ENCODE peak calls at places on chromosomes 7 and 10, in four cellular contexts. D, H, F and K are unnamed samples. For H3K4me1, the result is how much of the 10 kb centered on the place peaks cover.

GRCh38 chr7:130490888-130491771 is 755 bp upstream of the MEST start:
- DNase-seq in H (peak), D (no peak), F (peak), K (peak)

GRCh38 chr7:110759069-110759468 is 331.9 kb upstream of the LRRN3 start:
- DNase-seq in H (no peak), D (no peak), F (no peak), K (no peak)

GRCh38 chr10:29314726-29315125 is 25.9 kb downstream of the LYZL1 start:
- DNase-seq in F (no peak), D (no peak), H (no peak), K (no peak)

GRCh38 chr10:99711129-99711719 is 20.7 kb downstream of the COX15 start:
- DNase-seq in H (peak), D (peak), F (peak), K (no peak)

GRCh38 chr10:9254353-9254752 is 1199.9 kb downstream of the GATA3 start:
- DNase-seq in H (peak), D (no peak), F (no peak), K (no peak)

GRCh38 chr7:114539575-114539974 is 125.0 kb downstream of the FOXP2 start:
- DNase-seq in H (peak), F (no peak), D (peak), K (no peak)

GRCh38 chr7:45129181-45129800 is 17.8 kb upstream of the TBRG4 start:
- DNase-seq in H (no peak), D (no peak), F (no peak), K (no peak)

GRCh38 chr7:150860291-150860977 is 8.1 kb downstream of the AOC1 start:
- DNase-seq in D (no peak), F (peak), H (no peak), K (no peak)

GRCh38 chr7:123787227-123788007 is 38.6 kb upstream of the WASL start:
- DNase-seq in H (no peak), D (no peak), F (no peak), K (no peak)

GRCh38 chr10:102452672-102453340 is 1.5 kb upstream of the C10orf95 start:
- DNase-seq in F (no peak), D (peak), H (peak), K (no peak)

GRCh38 chr10:102450374-102451104 is 804 bp downstream of the C10orf95 start:
- DNase-seq in H (peak), D (peak), F (peak), K (peak)

GRCh38 chr10:102455893-102456471 is 4.6 kb upstream of the C10orf95 start:
- DNase-seq in D (no peak), H (peak), F (no peak), K (no peak)

GRCh38 chr10:102451105-102451969 is at the start of gene C10orf95:
- DNase-seq in H (no peak), F (no peak), D (no peak), K (peak)

GRCh38 chr10:102453502-102453901 is 2.2 kb upstream of the C10orf95 start:
- DNase-seq in H (no peak), D (no peak), F (no peak), K (no peak)
- H3K27ac ChIP-seq in H (no peak), D (peak), F (no peak), K (no peak)

GRCh38 chr10:110396284-110396651 is 91.5 kb upstream of the SMNDC1 start:
- DNase-seq in H (no peak), F (no peak), D (no peak), K (no peak)

GRCh38 chr10:110394296-110394695 is 89.6 kb upstream of the SMNDC1 start:
- DNase-seq in D (no peak), F (no peak), H (no peak), K (peak)

GRCh38 chr10:110395350-110396283 is 90.9 kb upstream of the SMNDC1 start:
- DNase-seq in H (peak), F (no peak), D (peak), K (peak)

GRCh38 chr10:110393866-110394265 is 89.1 kb upstream of the SMNDC1 start:
- DNase-seq in H (no peak), D (no peak), F (no peak), K (peak)

GRCh38 chr10:110394898-110395297 is 90.2 kb upstream of the SMNDC1 start:
- DNase-seq in H (no peak), F (no peak), D (no peak), K (peak)
- H3K4me1 ChIP-seq in H (under half), F (under half), D (half or more), K (under half)

DNA sequence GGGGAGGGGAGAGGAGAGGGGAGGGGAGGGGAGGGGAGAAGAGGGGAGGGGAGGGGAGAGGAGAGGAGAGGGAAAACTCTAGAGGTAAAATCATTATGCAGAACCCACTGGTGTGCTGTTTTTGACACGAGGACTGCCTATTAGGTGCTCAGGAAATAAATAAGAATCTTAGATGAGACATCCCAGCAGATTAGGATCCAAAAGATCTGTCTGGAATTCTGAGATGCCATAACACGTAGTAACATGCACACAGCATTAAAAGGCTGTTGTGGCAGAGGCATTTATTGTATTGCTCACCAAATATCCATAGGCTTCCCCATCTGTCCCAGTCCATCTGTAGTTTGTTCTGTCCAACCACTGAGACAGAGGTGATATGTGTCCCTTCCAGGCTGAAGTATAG is 40.8 kb upstream of the KMT2E start:
- DNase-seq in D (no peak), F (no peak), H (no peak), K (no peak)
- H3K9ac ChIP-seq in D (no peak), F (peak), H (no peak), K (no peak)

GRCh38 chr10:44056947-44057811 is 327.7 kb downstream of the CXCL12 start:
- DNase-seq in D (no peak), H (no peak), F (no peak), K (no peak)

GRCh38 chr10:44053391-44053790 is 331.5 kb downstream of the CXCL12 start:
- DNase-seq in D (no peak), F (no peak), H (no peak), K (no peak)

GRCh38 chr10:44058259-44058658 is 326.6 kb downstream of the CXCL12 start:
- DNase-seq in D (no peak), F (no peak), H (no peak), K (no peak)

GRCh38 chr10:44054046-44054445 is 330.9 kb downstream of the CXCL12 start:
- DNase-seq in D (no peak), F (no peak), H (no peak), K (no peak)

GRCh38 chr10:44056206-44056605 is 328.7 kb downstream of the CXCL12 start:
- DNase-seq in F (peak), H (no peak), D (no peak), K (no peak)
- H3K27ac ChIP-seq in F (no peak), H (no peak), D (no peak), K (no peak)

GRCh38 chr7:134886353-134887057 is 99.8 kb upstream of the AGBL3 start:
- DNase-seq in F (no peak), H (peak), D (no peak), K (no peak)

GRCh38 chr7:134885967-134886352 is 100.3 kb upstream of the AGBL3 start:
- DNase-seq in F (no peak), H (peak), D (no peak), K (no peak)

GRCh38 chr7:134890246-134891240 is 95.8 kb upstream of the AGBL3 start:
- DNase-seq in H (peak), F (peak), D (no peak), K (no peak)

GRCh38 chr7:134888141-134888740 is 98.1 kb upstream of the AGBL3 start:
- DNase-seq in D (no peak), F (no peak), H (no peak), K (no peak)

GRCh38 chr7:134887523-134887922 is 98.8 kb upstream of the AGBL3 start:
- DNase-seq in H (no peak), D (no peak), F (no peak), K (no peak)
- H3K4me1 ChIP-seq in H (under half), D (under half), F (under half), K (under half)

GRCh38 chr10:46052057-46052790 is 6.2 kb upstream of the MSMB start:
- DNase-seq in F (no peak), H (no peak), D (no peak), K (no peak)
- H3K9ac ChIP-seq in F (no peak), H (no peak), D (no peak), K (no peak)

GRCh38 chr10:95285556-95285955 is 5.2 kb downstream of the PDLIM1 start:
- DNase-seq in H (no peak), D (no peak), F (no peak), K (no peak)

GRCh38 chr10:95286707-95287106 is 4.1 kb downstream of the PDLIM1 start:
- DNase-seq in D (no peak), F (no peak), H (no peak), K (no peak)

GRCh38 chr10:95288273-95288672 is 2.5 kb downstream of the PDLIM1 start:
- DNase-seq in H (no peak), D (no peak), F (no peak), K (no peak)

GRCh38 chr10:95289003-95289920 is 1.5 kb downstream of the PDLIM1 start:
- DNase-seq in H (no peak), D (no peak), F (no peak), K (no peak)

GRCh38 chr10:95287281-95287680 is 3.5 kb downstream of the PDLIM1 start:
- DNase-seq in F (no peak), D (no peak), H (no peak), K (no peak)
- H3K27ac ChIP-seq in F (no peak), D (no peak), H (no peak), K (no peak)

DNA sequence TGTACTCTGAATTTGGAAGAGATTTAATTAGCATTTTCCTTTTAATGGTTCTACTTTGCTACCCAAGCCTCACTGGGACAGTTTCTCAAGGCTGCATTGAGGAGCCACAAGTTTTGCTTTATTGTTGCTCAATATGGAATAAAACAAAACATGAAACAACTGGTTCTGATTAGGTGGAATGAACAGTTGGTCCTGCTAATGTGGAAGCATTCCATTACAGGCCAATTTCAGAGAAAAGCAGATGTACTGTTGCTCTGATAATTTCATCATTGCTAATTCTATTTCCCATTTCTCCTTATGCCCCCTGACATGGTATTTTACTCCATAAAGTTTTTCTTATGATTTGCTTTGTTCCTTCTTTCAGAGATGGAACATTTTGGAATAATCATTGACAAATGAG is 66.0 kb upstream of the PAPSS2 start:
- DNase-seq in H (peak), F (peak), D (no peak), K (no peak)
- H3K4me1 ChIP-seq in H (under half), F (under half), D (under half), K (under half)

GRCh38 chr7:1715671-1716074 is 45.6 kb downstream of the ELFN1 start:
- DNase-seq in H (no peak), D (no peak), F (no peak), K (peak)

GRCh38 chr7:1715331-1715625 is 45.2 kb downstream of the ELFN1 start:
- DNase-seq in F (no peak), H (no peak), D (no peak), K (peak)

GRCh38 chr7:1717903-1718676 is 48.0 kb downstream of the ELFN1 start:
- DNase-seq in D (no peak), F (no peak), H (no peak), K (peak)

GRCh38 chr7:1717095-1717483 is 47.0 kb downstream of the ELFN1 start:
- DNase-seq in H (no peak), D (no peak), F (peak), K (peak)

GRCh38 chr7:1716263-1717094 is 46.4 kb downstream of the ELFN1 start:
- DNase-seq in F (peak), H (peak), D (no peak), K (peak)
- H3K9ac ChIP-seq in F (no peak), H (no peak), D (no peak), K (no peak)